ENCODE peak calls at places on chromosomes 1 and 21, in seven cellular contexts. F is pancreas, U is nephron progenitor cell, I is upper lobe of right lung, J is body of pancreas, T is psoas muscle, Z is A549. A is an unnamed sample.

GRCh38 chr1:112057736-112058135 is 68.3 kb upstream of the KCND3 start:
- DNase-seq in F (no peak), U (no peak), I (no peak), J (no peak), T (no peak), Z (no peak), A (no peak)

GRCh38 chr1:209890606-209891330 is 47.2 kb upstream of the SYT14 start:
- DNase-seq in F (no peak), U (no peak), I (no peak), J (no peak), T (no peak), Z (no peak), A (no peak)

GRCh38 chr21:31099122-31099521 is 60.8 kb upstream of the KRTAP19-8 start:
- DNase-seq in F (no peak), U (no peak), I (no peak), J (no peak), T (no peak), Z (no peak), A (no peak)

GRCh38 chr1:224357626-224358124 is 996 bp downstream of the CNIH4 start:
- DNase-seq in F (no peak), U (no peak), I (no peak), J (peak; percentile 25), T (no peak), Z (peak; percentile 29), A (peak; percentile 49)

GRCh38 chr1:166884971-166885370 is 8.9 kb upstream of the TADA1 start:
- DNase-seq in F (no peak), U (no peak), I (no peak), J (no peak), T (no peak), Z (no peak), A (no peak)

GRCh38 chr1:169526998-169527397 is 41.3 kb upstream of the SLC19A2 start:
- DNase-seq in F (no peak), U (no peak), I (no peak), J (no peak), T (no peak), Z (no peak), A (no peak)

GRCh38 chr1:45846931-45847330 is 43.5 kb downstream of the MAST2 start:
- DNase-seq in F (no peak), U (no peak), I (no peak), J (no peak), T (no peak), Z (no peak), A (no peak)

GRCh38 chr1:89198500-89199072 is at the start of gene GBP4:
- DNase-seq in F (no peak), U (no peak), I (peak; percentile 68), J (peak; percentile 21), T (peak; percentile 35), Z (peak; percentile 0), A (peak; percentile 50)

GRCh38 chr1:203340112-203340804 is 10.7 kb downstream of the FMOD start:
- DNase-seq in F (peak; percentile 72), U (peak; percentile 68), I (peak; percentile 72), J (peak; percentile 87), T (peak; percentile 57), Z (peak; percentile 79), A (peak; percentile 68)

GRCh38 chr1:65882091-65882490 is 89.4 kb downstream of the PDE4B start:
- DNase-seq in F (no peak), U (no peak), I (no peak), J (no peak), T (no peak), Z (no peak), A (no peak)

GRCh38 chr1:119771770-119772169 is 3.1 kb upstream of the HMGCS2 start:
- DNase-seq in F (no peak), U (no peak), I (no peak), J (no peak), T (no peak), Z (no peak), A (no peak)

GRCh38 chr21:16633851-16634521 is 878.9 kb upstream of the CXADR start:
- DNase-seq in F (no peak), U (no peak), I (no peak), J (no peak), T (no peak), Z (no peak), A (no peak)

GRCh38 chr1:159162511-159163265 is 8.7 kb upstream of the CADM3 start:
- DNase-seq in F (no peak), U (no peak), I (no peak), J (no peak), T (no peak), Z (no peak), A (no peak)

GRCh38 chr1:89724369-89725015 is 91.6 kb downstream of the LRRC8C start:
- DNase-seq in F (no peak), U (no peak), I (no peak), J (peak; percentile 16), T (peak; percentile 23), Z (no peak), A (peak; percentile 77)

GRCh38 chr21:31589820-31590219 is 69.7 kb upstream of the SOD1 start:
- DNase-seq in F (no peak), U (no peak), I (no peak), J (no peak), T (no peak), Z (no peak), A (no peak)

GRCh38 chr1:21069549-21069948 is 107.1 kb downstream of the EIF4G3 start:
- DNase-seq in F (no peak), U (no peak), I (no peak), J (no peak), T (no peak), Z (no peak), A (no peak)

GRCh38 chr1:156495401-156496140 is 5.0 kb downstream of the MEF2D start:
- DNase-seq in F (no peak), U (no peak), I (no peak), J (peak; percentile 49), T (peak; percentile 68), Z (no peak), A (no peak)

GRCh38 chr1:46539968-46540367 is 11.5 kb downstream of the KNCN start:
- DNase-seq in F (no peak), U (no peak), I (no peak), J (no peak), T (no peak), Z (peak; percentile 27), A (no peak)

GRCh38 chr1:212286437-212287131 is 1.4 kb downstream of the PPP2R5A start:
- DNase-seq in F (no peak), U (no peak), I (no peak), J (no peak), T (no peak), Z (no peak), A (no peak)

GRCh38 chr1:32200226-32201010 is at the start of gene CCDC28B:
- DNase-seq in F (peak; percentile 50), U (peak; percentile 76), I (peak; percentile 72), J (peak; percentile 54), T (peak; percentile 77), Z (no peak), A (no peak)

GRCh38 chr1:32199717-32200072 is 700 bp upstream of the CCDC28B start:
- DNase-seq in F (peak; percentile 92), U (no peak), I (no peak), J (peak; percentile 87), T (peak; percentile 82), Z (no peak), A (no peak)

GRCh38 chr1:32199043-32199716 is 1.2 kb upstream of the CCDC28B start:
- DNase-seq in F (no peak), U (no peak), I (no peak), J (no peak), T (no peak), Z (no peak), A (no peak)

GRCh38 chr1:32198237-32199042 is 2.0 kb upstream of the CCDC28B start:
- DNase-seq in F (no peak), U (no peak), I (no peak), J (no peak), T (no peak), Z (no peak), A (no peak)

GRCh38 chr1:32201011-32201855 is 838 bp downstream of the CCDC28B start:
- DNase-seq in F (peak; percentile 72), U (peak; percentile 65), I (peak; percentile 74), J (peak; percentile 70), T (peak; percentile 70), Z (no peak), A (no peak)
- TF ChIP-seq CTCF in F (no peak), U (no peak), I (peak; percentile 6), J (no peak), T (no peak), Z (no peak), A (no peak)

DNA sequence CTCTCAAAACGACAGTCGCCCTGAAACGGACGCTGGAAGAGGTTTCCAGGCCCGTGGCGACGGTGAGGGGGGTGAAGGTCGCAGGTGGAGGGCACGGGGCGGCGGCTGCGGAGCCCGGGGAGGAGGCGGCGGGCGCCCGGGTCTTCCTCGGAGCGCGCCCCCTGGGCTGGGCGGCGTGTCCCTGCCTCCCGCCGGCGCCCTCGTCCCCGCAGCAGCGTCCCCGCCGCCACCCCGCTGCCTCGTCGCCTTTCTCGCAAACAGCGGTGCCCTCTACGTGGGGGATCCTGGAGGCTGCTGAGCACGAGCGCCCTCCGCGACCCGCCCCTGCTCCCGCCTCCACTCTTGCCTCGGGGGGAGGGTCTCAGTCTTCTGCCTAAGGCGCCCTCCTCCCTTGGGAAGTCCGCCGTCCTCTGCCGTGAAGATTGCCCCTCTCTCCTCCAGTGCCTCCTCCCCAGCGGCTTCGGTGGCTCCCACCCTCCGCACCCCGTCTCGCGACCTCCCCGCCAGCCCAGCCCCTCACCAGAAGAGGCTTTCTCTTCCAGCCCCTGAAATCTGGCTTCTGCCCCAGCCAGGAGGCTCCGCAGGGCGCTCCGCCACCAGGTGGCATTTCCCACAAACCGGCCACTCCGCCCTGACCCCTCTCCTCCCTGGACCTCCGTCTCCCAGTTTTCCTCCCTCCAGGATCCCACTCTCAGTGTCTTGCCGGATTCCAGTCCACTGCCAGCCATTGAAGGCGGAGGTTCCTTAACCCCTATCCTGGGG is 227.4 kb downstream of the SDCCAG8 start:
- DNase-seq in F (no peak), U (peak; percentile 67), I (no peak), J (no peak), T (no peak), Z (no peak), A (no peak)
- TF ChIP-seq CTCF in F (no peak), U (no peak), I (no peak), J (peak; percentile 22), T (no peak), Z (peak; percentile 6), A (peak; percentile 8)

GRCh38 chr1:244789731-244790130 is 45.7 kb upstream of the COX20 start:
- DNase-seq in F (no peak), U (no peak), I (no peak), J (no peak), T (no peak), Z (no peak), A (no peak)
- TF ChIP-seq CTCF in F (no peak), U (no peak), I (no peak), J (no peak), T (no peak), Z (no peak), A (no peak)

DNA sequence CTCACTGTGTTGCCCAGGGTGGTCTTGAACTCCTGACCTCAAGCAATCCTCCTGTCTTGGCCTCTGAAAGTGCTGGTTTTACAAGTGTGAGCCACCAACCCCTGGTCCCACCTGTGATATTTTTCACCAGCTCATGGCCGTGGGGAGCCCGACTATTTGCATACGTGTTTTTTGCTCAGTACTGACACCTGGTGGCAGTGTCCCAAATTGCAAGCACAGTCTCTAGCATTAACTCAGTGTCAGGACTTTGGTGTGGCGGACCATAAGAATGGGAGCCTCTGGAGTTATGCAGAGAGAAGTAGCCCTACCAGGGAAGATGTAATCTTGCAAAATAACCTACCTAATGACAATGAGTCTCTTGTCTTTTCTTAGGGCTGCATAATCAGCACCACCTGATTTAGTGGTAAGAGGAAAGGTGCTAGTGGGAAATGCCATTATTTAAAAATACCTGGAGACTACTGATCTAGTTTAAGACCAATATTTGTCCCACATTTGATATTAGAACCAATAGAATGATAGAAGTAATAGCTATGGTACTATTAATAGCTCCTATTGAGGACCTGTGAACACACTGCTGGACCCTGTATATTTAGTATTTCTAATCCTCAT is 305.4 kb downstream of the DISC1 start:
- DNase-seq in F (no peak), U (peak; percentile 21), I (no peak), J (no peak), T (no peak), Z (peak; percentile 53), A (no peak)
- TF ChIP-seq CTCF in F (no peak), U (peak; percentile 38), I (peak; percentile 52), J (peak; percentile 35), T (peak; percentile 39), Z (peak; percentile 44), A (peak; percentile 87)

A was measured in CD14-positive monocyte.